ENCODE peak calls at places on chromosomes 5 and 9, in five cellular contexts. P, N, D, J and M are unnamed samples.
A peak's percentile ranks its signal among the peaks of the same experiment; 100 is the strongest.

GRCh38 chr9:95343725-95344287 is 26.3 kb upstream of the FANCC start:
- DNase-seq in J (no peak), D (no peak), N (no peak), P (no peak), M (no peak)

GRCh38 chr9:69822091-69822750 is 1.6 kb downstream of the CFAP95 start:
- DNase-seq in N (no peak), D (no peak), J (no peak), P (no peak), M (no peak)

GRCh38 chr9:130921483-130921806 is 17.6 kb downstream of the FIBCD1 start:
- DNase-seq in N (no peak), P (no peak), J (no peak), D (no peak), M (no peak)

GRCh38 chr5:146076455-146076854 is 28.9 kb downstream of the PLAC8L1 start:
- DNase-seq in N (no peak), J (no peak), D (no peak), P (no peak), M (no peak)

GRCh38 chr5:159337291-159337974 is 7.1 kb upstream of the IL12B start:
- DNase-seq in J (no peak), P (peak; percentile 75), N (no peak), D (no peak), M (no peak)

GRCh38 chr5:31496301-31496700 is 35.6 kb downstream of the DROSHA start:
- DNase-seq in D (no peak), J (no peak), P (no peak), N (no peak), M (no peak)

GRCh38 chr9:114030364-114030763 is 47.7 kb downstream of the AMBP start:
- DNase-seq in P (peak; percentile 31), D (no peak), N (no peak), J (no peak), M (no peak)

GRCh38 chr9:114631166-114631565 is 20.1 kb downstream of the TMEM268 start:
- DNase-seq in D (no peak), J (no peak), N (no peak), P (no peak), M (no peak)

GRCh38 chr9:100595391-100596199 is 17.7 kb downstream of the CAVIN4 start:
- DNase-seq in D (no peak), J (peak; percentile 49), P (no peak), N (no peak), M (peak; percentile 37)

GRCh38 chr9:136525207-136525606 is 20.6 kb downstream of the NOTCH1 start:
- DNase-seq in J (no peak), P (no peak), N (peak; percentile 84), D (no peak), M (no peak)

GRCh38 chr5:57199866-57200265 is 26.0 kb downstream of the GPBP1 start:
- DNase-seq in N (no peak), D (no peak), P (no peak), J (no peak), M (peak; percentile 67)

GRCh38 chr9:89657765-89658164 is 53.0 kb downstream of the GADD45G start:
- DNase-seq in P (no peak), J (no peak), D (no peak), N (no peak), M (no peak)

GRCh38 chr5:129118826-129119225 is 24.3 kb downstream of the ISOC1 start:
- DNase-seq in D (no peak), N (no peak), P (no peak), J (no peak), M (no peak)

GRCh38 chr9:137067860-137068538 is 2.4 kb downstream of the SAPCD2 start:
- DNase-seq in N (peak; percentile 91), D (peak; percentile 78), P (peak; percentile 70), J (peak; percentile 78), M (peak; percentile 74)

GRCh38 chr5:62343428-62343827 is 37.4 kb downstream of the KIF2A start:
- DNase-seq in P (no peak), D (no peak), J (no peak), N (no peak), M (no peak)

GRCh38 chr5:163269624-163270023 is 167.8 kb upstream of the CCNG1 start:
- DNase-seq in P (no peak), D (no peak), N (no peak), J (no peak), M (no peak)

GRCh38 chr5:1555011-1555807 is 31.4 kb upstream of the LPCAT1 start:
- DNase-seq in D (peak; percentile 9), N (no peak), J (peak; percentile 82), P (peak; percentile 72), M (no peak)

GRCh38 chr9:133107245-133107722 is 13.8 kb downstream of the RALGDS start:
- DNase-seq in N (peak; percentile 57), P (no peak), J (no peak), D (peak; percentile 10), M (no peak)

GRCh38 chr5:115461506-115462290 is 82.9 kb downstream of the FEM1C start:
- DNase-seq in N (no peak), D (no peak), J (no peak), P (peak; percentile 85), M (no peak)

GRCh38 chr5:74576941-74577456 is 63.5 kb downstream of the ENC1 start:
- DNase-seq in P (no peak), J (no peak), D (no peak), N (no peak), M (no peak)

GRCh38 chr5:159331099-159331973 is 1.0 kb upstream of the IL12B start:
- DNase-seq in N (peak; percentile 87), J (peak; percentile 66), D (peak; percentile 57), P (peak; percentile 53), M (peak; percentile 48)

GRCh38 chr5:156411-157072 is 34.8 kb upstream of the LRRC14B start:
- DNase-seq in D (no peak), N (peak; percentile 52), J (no peak), P (peak; percentile 39), M (no peak)

GRCh38 chr5:172004824-172005237 is 1.6 kb downstream of the FBXW11 start:
- DNase-seq in D (no peak), J (peak; percentile 19), N (no peak), P (peak; percentile 9), M (no peak)

GRCh38 chr5:45677524-45677923 is 18.7 kb downstream of the HCN1 start:
- DNase-seq in N (no peak), J (no peak), P (no peak), D (no peak), M (no peak)

GRCh38 chr5:141533897-141534296 is 45.0 kb downstream of the PCDHGC5 start:
- DNase-seq in P (no peak), D (no peak), J (no peak), N (no peak), M (no peak)

GRCh38 chr9:123796618-123797484 is 133.1 kb downstream of the DENND1A start:
- DNase-seq in D (no peak), N (no peak), J (no peak), P (no peak), M (no peak)

DNA sequence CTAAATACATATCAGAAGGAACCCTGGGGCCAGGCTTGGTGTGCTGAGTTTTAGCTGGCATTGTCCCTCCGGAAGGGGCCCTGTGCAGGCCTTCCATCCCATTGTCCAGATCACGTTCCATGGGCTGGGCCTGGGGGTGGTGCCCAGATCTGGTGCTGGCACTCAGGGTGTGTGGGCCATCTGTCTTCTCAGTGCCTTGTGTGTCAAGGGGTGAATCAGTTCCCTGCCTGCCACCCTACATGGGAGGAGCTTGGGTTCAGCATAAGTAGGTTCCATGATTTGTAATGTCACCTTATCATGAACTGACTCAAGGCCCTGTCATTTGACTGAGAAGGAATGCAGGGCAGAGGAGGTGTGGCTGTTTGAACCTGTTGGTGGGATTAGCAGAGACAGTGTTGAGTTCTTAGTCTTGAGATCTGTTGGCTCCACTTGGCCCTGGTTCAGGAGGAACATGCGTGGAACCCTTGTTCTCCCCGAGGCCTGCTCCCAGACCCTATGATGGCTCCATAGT is 176.8 kb downstream of the MACROH2A1 start:
- DNase-seq in D (peak; percentile 10), N (peak; percentile 27), P (peak; percentile 42), J (peak; percentile 24), M (no peak)
- H3K27ac ChIP-seq in D (no peak overlapping the region), N (no peak overlapping the region), P (no peak overlapping the region), J (no peak overlapping the region), M (no peak overlapping the region)

GRCh38 chr5:139806111-139806510 is 10.5 kb downstream of the PSD2 start:
- DNase-seq in N (peak; percentile 24), P (no peak), J (no peak), D (no peak), M (no peak)

GRCh38 chr5:139806726-139807646 is 11.4 kb downstream of the PSD2 start:
- DNase-seq in N (peak; percentile 22), J (no peak), P (no peak), D (no peak), M (no peak)

GRCh38 chr5:139804800-139805397 is 9.3 kb downstream of the PSD2 start:
- DNase-seq in N (no peak), P (no peak), J (no peak), D (no peak), M (no peak)

GRCh38 chr5:139805545-139805944 is 9.9 kb downstream of the PSD2 start:
- DNase-seq in P (no peak), N (peak; percentile 17), J (no peak), D (no peak), M (no peak)

GRCh38 chr5:139803978-139804377 is 8.4 kb downstream of the PSD2 start:
- DNase-seq in J (no peak), P (no peak), D (no peak), N (no peak), M (no peak)
- H3K27ac ChIP-seq in J (no peak overlapping the region), P (no peak overlapping the region), D (no peak overlapping the region), N (no peak overlapping the region), M (no peak overlapping the region)

GRCh38 chr5:126506079-126506478 is 82.9 kb downstream of the GRAMD2B start:
- DNase-seq in N (no peak), D (no peak), P (no peak), J (peak; percentile 27), M (no peak)

GRCh38 chr5:126501448-126501847 is 78.2 kb downstream of the GRAMD2B start:
- DNase-seq in D (no peak), N (no peak), J (no peak), P (no peak), M (no peak)

GRCh38 chr5:126499278-126499677 is 76.1 kb downstream of the GRAMD2B start:
- DNase-seq in N (no peak), J (no peak), P (no peak), D (peak; percentile 56), M (no peak)

GRCh38 chr5:126499742-126500396 is 76.7 kb downstream of the GRAMD2B start:
- DNase-seq in J (no peak), D (no peak), N (no peak), P (no peak), M (no peak)

GRCh38 chr5:126503602-126504104 is 80.4 kb downstream of the GRAMD2B start:
- DNase-seq in D (peak; percentile 46), P (no peak), N (no peak), J (peak; percentile 83), M (peak; percentile 31)
- H3K27ac ChIP-seq in D (peak overlapping the region; percentile 72), P (peak overlapping the region; percentile 9), N (peak overlapping the region; percentile 55), J (peak overlapping the region; percentile 70), M (peak overlapping the region; percentile 48)

DNA sequence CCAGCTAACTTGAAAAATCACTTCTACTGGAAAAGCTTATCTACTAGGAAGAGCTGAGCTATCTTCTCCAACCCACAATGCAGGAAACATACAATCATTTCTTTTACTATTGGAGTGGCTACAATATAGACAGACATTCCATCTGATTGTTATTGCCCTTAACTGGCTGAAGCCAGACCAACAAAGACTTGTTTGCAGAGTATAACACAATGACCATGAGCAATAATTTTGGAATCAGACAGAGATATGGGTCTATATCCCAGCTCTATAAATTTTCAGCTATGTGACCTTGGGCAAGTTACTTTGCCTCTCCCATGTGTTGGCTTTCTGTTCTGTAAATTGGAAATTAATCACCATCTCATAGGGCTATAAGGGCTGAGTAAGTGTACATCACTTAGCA is 244.7 kb upstream of the SLC30A5 start:
- DNase-seq in P (no peak), N (no peak), D (no peak), J (no peak), M (no peak)
- H3K27ac ChIP-seq in P (no peak overlapping the region), N (no peak overlapping the region), D (no peak overlapping the region), J (no peak overlapping the region), M (no peak overlapping the region)